ENCODE peak calls at places on chromosomes 16 and 17, in seven cellular contexts. W, A, J, X, E, M and S are unnamed samples.

GRCh38 chr17:27276653-27277156 is 17.2 kb upstream of the WSB1 start:
- DNase-seq in A (no peak), W (no peak), J (no peak), X (no peak), E (no peak), M (no peak), S (no peak)

GRCh38 chr17:65155622-65156021 is 18.5 kb downstream of the RGS9 start:
- DNase-seq in M (no peak), J (no peak), E (no peak), A (no peak), W (no peak), X (no peak), S (no peak)

GRCh38 chr17:80476877-80477646 is 655 bp upstream of the NPTX1 start:
- DNase-seq in E (no peak), A (no peak), X (no peak), W (no peak), J (no peak), M (no peak), S (no peak)

GRCh38 chr16:51124896-51125295 is 26.2 kb downstream of the SALL1 start:
- DNase-seq in W (no peak), M (no peak), X (no peak), A (no peak), E (no peak), J (no peak), S (no peak)

GRCh38 chr17:31321971-31322370 is 549 bp upstream of the EVI2A start:
- DNase-seq in W (no peak), J (no peak), X (no peak), A (no peak), E (no peak), M (no peak), S (no peak)

GRCh38 chr17:48723555-48724239 is 712 bp downstream of the PRAC2 start:
- DNase-seq in W (peak), A (no peak), E (no peak), M (no peak), J (no peak), X (no peak), S (no peak)

GRCh38 chr16:15899538-15900100 is 11.2 kb upstream of the CEP20 start:
- DNase-seq in J (peak), M (no peak), W (no peak), A (peak), E (peak), X (no peak), S (peak)

GRCh38 chr16:89094252-89094901 is 725 bp downstream of the ACSF3 start:
- DNase-seq in M (no peak), X (no peak), A (no peak), E (peak), J (peak), W (no peak), S (no peak)

GRCh38 chr17:81961087-81961514 is at the start of gene NOTUM:
- DNase-seq in W (no peak), J (no peak), X (no peak), A (no peak), M (no peak), E (no peak), S (no peak)

GRCh38 chr17:37361543-37361942 is 14.2 kb upstream of the C17orf78 start:
- DNase-seq in M (no peak), A (no peak), W (no peak), X (no peak), J (no peak), E (no peak), S (no peak)

GRCh38 chr17:21298983-21299519 is 14.5 kb downstream of the MAP2K3 start:
- DNase-seq in M (no peak), X (no peak), E (peak), W (peak), J (no peak), A (no peak), S (no peak)

GRCh38 chr17:77303620-77304019 is 162.9 kb downstream of the SEC14L1 start:
- DNase-seq in X (no peak), A (no peak), W (no peak), M (no peak), J (no peak), E (no peak), S (no peak)

GRCh38 chr17:38466346-38467315 is 38.4 kb downstream of the ARHGAP23 start:
- DNase-seq in M (no peak), E (peak), J (no peak), A (no peak), X (no peak), W (no peak), S (no peak)

GRCh38 chr16:31077592-31078199 is 3.5 kb downstream of the ZNF646 start:
- DNase-seq in E (no peak), M (no peak), A (no peak), W (peak), J (no peak), X (peak), S (no peak)
- TF ChIP-seq CTCF in E (no peak), M (no peak), A (no peak), W (no peak), J (peak), X (no peak), S (peak)

DNA sequence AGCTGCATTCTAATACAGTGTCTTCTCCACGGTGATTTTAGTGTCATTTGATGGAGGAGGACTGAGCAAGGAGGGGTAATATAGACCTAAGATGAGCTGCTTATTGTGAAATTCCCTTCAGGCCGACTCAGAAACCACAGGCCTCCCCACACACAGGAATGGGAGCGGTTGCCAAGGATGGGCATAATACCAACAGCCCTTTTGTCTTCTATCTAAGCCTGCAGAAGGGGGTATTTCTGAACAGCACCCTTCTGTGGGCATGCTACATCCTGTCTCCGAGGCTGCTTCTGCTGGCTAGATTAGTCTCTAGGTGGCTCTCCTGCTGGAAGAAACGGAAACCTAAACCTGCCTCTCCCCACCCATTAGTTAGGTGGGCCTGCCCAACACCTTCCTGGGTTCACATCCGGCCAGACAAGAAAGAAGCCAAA is 72.9 kb downstream of the CCDC182 start:
- DNase-seq in W (no peak), M (peak), A (no peak), J (peak), E (no peak), X (no peak), S (peak)
- TF ChIP-seq CTCF in W (peak), M (no peak), A (no peak), J (peak), E (no peak), X (no peak), S (no peak)

DNA sequence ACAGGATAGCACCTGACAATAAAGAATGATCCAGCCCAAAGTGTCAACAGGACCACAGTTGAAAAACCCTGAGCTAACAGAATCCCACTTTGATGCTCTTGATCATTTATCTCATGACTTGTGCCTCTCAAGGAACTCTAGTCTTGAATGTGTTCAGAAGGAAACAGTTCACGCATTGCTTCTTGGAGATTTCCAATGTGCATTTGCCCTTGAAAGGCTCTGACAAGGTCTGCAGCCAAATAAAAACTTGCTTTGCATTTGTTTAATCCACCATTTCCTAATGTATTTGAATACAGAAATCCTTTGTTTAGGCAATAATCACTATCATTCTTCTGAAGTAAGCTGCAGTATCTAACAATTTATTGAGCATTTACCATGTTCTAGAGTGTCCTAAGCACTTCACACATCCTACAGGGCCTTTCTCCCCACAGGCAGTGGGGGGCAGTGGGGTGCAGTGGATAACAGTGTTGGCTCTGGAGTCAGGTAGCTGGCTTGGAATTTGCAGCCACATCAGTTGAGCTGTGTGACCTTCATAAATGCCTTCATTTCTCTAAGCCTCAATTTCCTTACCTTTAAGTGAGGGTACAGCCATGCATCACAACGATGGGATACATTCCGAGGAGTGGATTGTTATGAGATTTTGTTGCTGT is 239.7 kb downstream of the XYLT1 start:
- DNase-seq in M (no peak), J (no peak), W (no peak), X (no peak), E (no peak), A (no peak), S (no peak)
- TF ChIP-seq CTCF in M (no peak), J (no peak), W (no peak), X (no peak), E (no peak), A (no peak), S (no peak)

GRCh38 chr17:14204084-14204483 is 32.6 kb downstream of the CDRT15 start:
- DNase-seq in X (no peak), W (no peak), J (no peak), E (no peak), M (no peak), A (no peak), S (no peak)

GRCh38 chr17:14201595-14201994 is 35.1 kb downstream of the CDRT15 start:
- DNase-seq in M (no peak), X (no peak), A (no peak), E (peak), W (no peak), J (no peak), S (no peak)

GRCh38 chr17:14202388-14203166 is 34.1 kb downstream of the CDRT15 start:
- DNase-seq in M (no peak), X (no peak), W (no peak), A (no peak), J (no peak), E (no peak), S (no peak)

GRCh38 chr17:14204546-14204945 is 32.1 kb downstream of the CDRT15 start:
- DNase-seq in E (no peak), J (no peak), A (no peak), M (no peak), X (no peak), W (no peak), S (no peak)

GRCh38 chr17:14203392-14203791 is 33.3 kb downstream of the CDRT15 start:
- DNase-seq in X (no peak), E (no peak), W (no peak), M (no peak), J (no peak), A (no peak), S (no peak)
- TF ChIP-seq CTCF in X (no peak), E (no peak), W (no peak), M (no peak), J (peak), A (no peak), S (peak)

DNA sequence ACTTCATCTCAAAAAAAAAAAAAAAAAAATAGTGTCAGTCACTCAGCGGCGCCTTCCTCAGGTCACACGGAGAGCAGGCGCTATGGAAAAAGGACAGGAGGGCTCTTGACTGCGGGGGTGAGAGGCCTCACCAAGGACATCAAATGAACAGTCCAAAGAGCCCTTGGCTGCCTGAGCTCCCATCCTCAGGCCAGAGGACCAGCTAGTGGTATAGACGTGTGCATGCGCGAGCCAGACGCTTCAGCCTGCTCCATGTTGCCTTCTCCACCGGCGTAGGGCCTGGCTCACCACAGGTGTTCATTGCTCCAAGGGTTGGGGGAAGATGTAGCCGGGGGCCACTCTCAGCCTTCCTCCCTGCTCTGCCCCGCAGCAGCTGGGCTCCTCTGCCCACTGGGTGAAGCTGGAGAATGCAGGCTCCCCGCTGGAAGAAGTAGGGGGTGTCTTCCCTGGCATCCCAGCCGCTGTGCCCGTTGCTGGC is 65.8 kb upstream of the PLCG2 start:
- DNase-seq in A (no peak), J (no peak), W (no peak), M (no peak), E (peak), X (no peak), S (no peak)
- TF ChIP-seq CTCF in A (no peak), J (peak), W (no peak), M (no peak), E (no peak), X (no peak), S (no peak)

DNA sequence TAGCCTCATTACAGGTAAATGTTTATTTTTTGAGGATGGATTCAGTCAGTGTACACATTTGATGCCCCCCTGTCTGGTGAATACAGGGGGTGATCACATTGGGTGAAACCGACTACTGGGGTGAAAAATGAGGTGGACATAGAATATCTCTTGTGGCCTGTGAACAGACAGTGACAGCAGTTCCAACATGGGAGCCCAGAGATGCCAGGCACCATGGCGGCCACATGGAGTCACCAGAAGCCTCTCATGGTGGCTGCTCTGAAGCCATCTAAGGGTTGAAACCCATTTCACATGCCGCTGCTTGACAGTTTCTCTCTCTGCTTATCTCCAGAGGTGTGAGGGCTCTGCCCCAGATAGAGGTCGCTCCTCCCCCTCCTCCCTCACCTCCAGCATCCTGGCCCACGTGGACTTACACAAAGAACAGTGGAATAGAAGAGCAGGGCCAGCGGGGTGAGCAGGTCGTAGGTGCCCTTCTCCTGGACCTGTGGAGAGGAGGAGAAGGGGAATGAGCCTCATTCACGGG is 37.8 kb upstream of the PIK3R6 start:
- DNase-seq in X (peak), A (no peak), J (no peak), M (peak), E (no peak), W (no peak), S (no peak)
- TF ChIP-seq CTCF in X (no peak), A (no peak), J (no peak), M (no peak), E (no peak), W (no peak), S (no peak)

DNA sequence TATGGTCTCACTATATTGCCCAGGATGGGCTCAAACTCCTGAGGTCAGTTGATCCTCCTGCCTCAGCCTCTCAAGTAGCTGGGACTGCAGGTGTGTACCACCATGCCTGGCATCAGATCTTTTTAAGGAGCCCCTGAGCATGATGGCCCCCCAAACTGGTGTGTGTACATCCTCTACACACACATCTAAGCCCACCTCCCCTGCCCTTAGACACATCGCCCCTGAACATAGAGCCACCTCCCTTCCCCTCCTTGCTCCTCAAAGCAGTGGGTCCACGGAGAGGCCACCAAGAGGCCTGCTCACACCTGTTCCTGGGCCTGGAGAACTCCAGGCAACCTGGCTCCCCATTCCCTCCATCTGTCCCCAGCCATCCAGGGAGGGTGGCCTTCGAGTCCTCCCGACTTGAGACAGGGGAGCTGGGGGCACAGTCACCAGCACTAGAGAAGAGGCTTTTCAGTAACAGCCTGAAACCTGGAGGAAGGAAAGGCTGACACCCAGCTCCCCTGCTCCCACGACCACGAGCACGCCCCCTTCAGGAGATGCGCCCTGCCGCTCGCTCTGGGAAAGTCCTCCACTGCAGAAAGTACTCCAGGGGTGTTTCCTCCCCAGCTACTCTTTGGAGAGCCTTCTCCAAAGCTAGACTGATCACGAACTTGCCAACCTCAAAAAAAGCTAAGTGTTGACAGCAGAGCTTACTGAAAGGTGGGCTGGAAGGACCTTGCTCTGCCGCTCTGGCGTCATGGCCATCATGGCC is 12.6 kb upstream of the PRR29 start:
- DNase-seq in M (no peak), X (no peak), A (no peak), J (no peak), W (no peak), E (peak), S (no peak)
- TF ChIP-seq CTCF in M (no peak), X (no peak), A (no peak), J (no peak), W (no peak), E (no peak), S (no peak)

GRCh38 chr17:75138519-75138918 is 7.0 kb upstream of the NT5C start:
- DNase-seq in J (no peak), X (no peak), W (no peak), E (no peak), M (no peak), A (no peak), S (no peak)
- TF ChIP-seq CTCF in J (no peak), X (no peak), W (no peak), E (no peak), M (no peak), A (no peak), S (no peak)